ENCODE peak calls at places on chromosomes 1 and 21, in six cellular contexts. N, H, K, Q, A and E are unnamed samples.

GRCh38 chr1:170495006-170495405 is 37.0 kb upstream of the GORAB start:
- DNase-seq in N (no peak), Q (no peak), H (no peak), K (no peak), A (no peak), E (no peak)

GRCh38 chr1:150237746-150238145 is 1.8 kb upstream of the ANP32E start:
- DNase-seq in Q (no peak), A (no peak), K (no peak), H (no peak), N (no peak), E (no peak)

GRCh38 chr1:201020040-201020591 is 3.4 kb downstream of the KIF21B start:
- DNase-seq in Q (no peak), H (peak; percentile 50), A (no peak), N (no peak), K (no peak), E (no peak)

GRCh38 chr1:15786581-15786980 is 20.9 kb downstream of the UQCRHL start:
- DNase-seq in N (no peak), K (no peak), Q (no peak), H (no peak), A (no peak), E (no peak)

GRCh38 chr1:17759114-17759513 is 4.0 kb downstream of the ACTL8 start:
- DNase-seq in K (no peak), Q (no peak), H (no peak), A (no peak), N (no peak), E (no peak)

GRCh38 chr1:232319106-232319505 is 310.8 kb downstream of the SIPA1L2 start:
- DNase-seq in A (peak; percentile 63), H (peak; percentile 29), K (no peak), Q (no peak), N (no peak), E (no peak)

GRCh38 chr1:155893389-155894142 is 17.6 kb downstream of the RIT1 start:
- DNase-seq in K (peak; percentile 60), Q (no peak), H (peak; percentile 71), N (no peak), A (no peak), E (no peak)

GRCh38 chr1:33349081-33349759 is 28.3 kb upstream of the A3GALT2 start:
- DNase-seq in A (no peak), N (peak; percentile 50), Q (peak; percentile 58), H (no peak), K (no peak), E (no peak)

GRCh38 chr1:154983776-154984466 is 777 bp downstream of the FLAD1 start:
- DNase-seq in Q (no peak), K (no peak), N (no peak), A (no peak), H (no peak), E (no peak)

GRCh38 chr1:229803601-229804217 is 177.7 kb downstream of the URB2 start:
- DNase-seq in A (no peak), N (no peak), Q (no peak), K (no peak), H (no peak), E (no peak)

GRCh38 chr21:25963186-25963585 is 207.4 kb downstream of the APP start:
- DNase-seq in N (no peak), K (no peak), Q (no peak), H (peak; percentile 75), A (no peak), E (no peak)

GRCh38 chr1:41221995-41222991 is 19.8 kb downstream of the SCMH1 start:
- DNase-seq in Q (no peak), A (peak; percentile 91), K (no peak), H (no peak), N (no peak), E (no peak)

GRCh38 chr1:172530000-172530399 is 3.0 kb upstream of the SUCO start:
- DNase-seq in Q (no peak), H (no peak), A (no peak), K (no peak), N (no peak), E (no peak)

GRCh38 chr1:29124366-29125236 is 898 bp upstream of the TMEM200B start:
- DNase-seq in Q (no peak), K (no peak), A (peak; percentile 28), H (peak; percentile 67), N (peak; percentile 64), E (no peak)

GRCh38 chr1:6646499-6647148 is 22.0 kb downstream of the THAP3 start:
- DNase-seq in H (peak; percentile 41), K (no peak), A (peak; percentile 54), N (peak; percentile 55), Q (no peak), E (no peak)

GRCh38 chr1:93811646-93812045 is 67.4 kb downstream of the DNTTIP2 start:
- DNase-seq in H (no peak), K (no peak), N (no peak), A (no peak), Q (no peak), E (no peak)

GRCh38 chr1:212712451-212713303 is 13.0 kb upstream of the BATF3 start:
- DNase-seq in Q (no peak), K (no peak), N (no peak), A (no peak), H (no peak), E (no peak)

GRCh38 chr1:165117482-165117881 is 239.0 kb downstream of the LMX1A start:
- DNase-seq in A (no peak), H (no peak), K (no peak), N (no peak), Q (no peak), E (no peak)

GRCh38 chr1:54096491-54097235 is 43.3 kb downstream of the TCEANC2 start:
- DNase-seq in N (no peak), K (no peak), Q (no peak), A (no peak), H (no peak), E (no peak)

GRCh38 chr1:198156111-198156744 is 570 bp upstream of the NEK7 start:
- DNase-seq in A (peak; percentile 40), H (peak; percentile 72), N (no peak), K (no peak), Q (peak; percentile 6), E (no peak)

GRCh38 chr1:67134692-67135091 is at the start of gene C1orf141:
- DNase-seq in H (no peak), N (no peak), A (no peak), K (no peak), Q (no peak), E (peak; percentile 14)

GRCh38 chr1:96425382-96426129 is 296.0 kb upstream of the PTBP2 start:
- DNase-seq in Q (no peak), H (no peak), A (no peak), K (no peak), N (no peak), E (no peak)

GRCh38 chr1:229893762-229894444 is 173.1 kb upstream of the GALNT2 start:
- DNase-seq in K (no peak), Q (no peak), N (no peak), A (no peak), H (peak; percentile 76), E (no peak)

GRCh38 chr1:153023109-153023508 is 7.9 kb upstream of the SPRR1B start:
- DNase-seq in K (no peak), A (no peak), H (no peak), N (no peak), Q (no peak), E (no peak)

GRCh38 chr1:84504580-84505021 is 1.6 kb upstream of the SPATA1 start:
- DNase-seq in K (peak; percentile 53), Q (no peak), H (peak; percentile 15), N (no peak), A (no peak), E (no peak)

GRCh38 chr1:107572674-107573205 is 392.2 kb downstream of the VAV3 start:
- DNase-seq in N (no peak), Q (no peak), H (peak; percentile 85), A (peak; percentile 78), K (peak; percentile 69), E (no peak)

GRCh38 chr1:7538849-7539771 is 232.0 kb upstream of the VAMP3 start:
- DNase-seq in H (no peak), K (no peak), A (no peak), Q (no peak), N (no peak), E (no peak)

GRCh38 chr1:22751124-22751531 is 40.5 kb downstream of the EPHB2 start:
- DNase-seq in H (peak; percentile 22), Q (no peak), N (no peak), K (no peak), A (no peak), E (no peak)

GRCh38 chr1:3664700-3665375 is 12.5 kb downstream of the TP73 start:
- DNase-seq in A (peak; percentile 77), H (no peak), N (no peak), Q (no peak), K (no peak), E (no peak)

GRCh38 chr1:203362561-203363055 is 11.7 kb upstream of the FMOD start:
- DNase-seq in N (no peak), A (peak; percentile 56), H (no peak), Q (no peak), K (no peak), E (no peak)

GRCh38 chr21:32807717-32808380 is 36.3 kb upstream of the PAXBP1 start:
- DNase-seq in N (no peak), K (peak; percentile 31), H (peak; percentile 30), A (no peak), Q (no peak), E (no peak)

GRCh38 chr1:84379128-84379527 is 19.2 kb upstream of the DNASE2B start:
- DNase-seq in H (no peak), Q (no peak), A (no peak), K (peak; percentile 62), N (no peak), E (no peak)

GRCh38 chr1:165129568-165130164 is 226.8 kb downstream of the LMX1A start:
- DNase-seq in A (peak; percentile 80), H (peak; percentile 24), Q (peak; percentile 61), K (peak; percentile 1), N (peak; percentile 18), E (peak; percentile 49)

GRCh38 chr1:154749078-154749760 is 120.9 kb downstream of the KCNN3 start:
- DNase-seq in K (no peak), N (no peak), H (no peak), Q (peak; percentile 69), A (no peak), E (no peak)